ENCODE peak calls at places on chromosome 2, in nine cellular contexts. N is PC-9, P is brain microvascular endothelial cell, T is OCI-LY7, O is cardiac fibroblast, D is left ventricle myocardium inferior, A is epithelial cell of esophagus, Z is foreskin fibroblast, E is AG09309. J is an unnamed sample.

GRCh38 chr2:63047193-63047533 is 3.5 kb upstream of the OTX1 start:
- DNase-seq in A (peak; percentile 15), E (no peak), Z (no peak), O (no peak), N (no peak), D (no peak), P (no peak), T (no peak), J (no peak)

GRCh38 chr2:142885543-142885942 is 8.1 kb downstream of the KYNU start:
- DNase-seq in N (no peak), A (no peak), P (no peak), T (no peak), E (no peak), D (no peak), Z (no peak), O (no peak), J (no peak)

GRCh38 chr2:240820014-240820606 is at the start of gene KIF1A:
- DNase-seq in E (no peak), N (no peak), Z (no peak), A (no peak), P (no peak), O (no peak), D (peak; percentile 11), T (no peak), J (no peak)

GRCh38 chr2:100246163-100247145 is 75.8 kb downstream of the LONRF2 start:
- DNase-seq in Z (no peak), T (peak; percentile 80), N (no peak), D (no peak), P (no peak), O (peak; percentile 32), E (no peak), A (no peak), J (peak; percentile 21)

GRCh38 chr2:206981739-206982336 is 42.5 kb downstream of the CPO start:
- DNase-seq in A (peak; percentile 80), O (peak; percentile 87), E (peak; percentile 46), D (peak; percentile 73), P (peak; percentile 75), Z (peak; percentile 72), T (no peak), N (no peak), J (peak; percentile 35)

GRCh38 chr2:30323499-30323898 is 92.2 kb downstream of the LBH start:
- DNase-seq in P (no peak), Z (no peak), T (peak; percentile 5), E (no peak), A (no peak), N (no peak), O (no peak), D (no peak), J (no peak)

GRCh38 chr2:20544093-20544747 is 97.3 kb downstream of the RHOB start:
- DNase-seq in P (no peak), E (no peak), N (no peak), Z (no peak), O (no peak), T (no peak), A (no peak), D (no peak), J (no peak)

GRCh38 chr2:154402138-154402714 is 296.3 kb upstream of the KCNJ3 start:
- DNase-seq in D (no peak), E (no peak), P (peak; percentile 0), O (peak; percentile 39), Z (no peak), T (peak; percentile 45), A (peak; percentile 50), N (no peak), J (peak; percentile 5)

GRCh38 chr2:77005522-77005921 is 516.7 kb downstream of the LRRTM4 start:
- DNase-seq in N (no peak), A (peak; percentile 63), D (no peak), Z (no peak), E (no peak), P (no peak), O (no peak), T (no peak), J (peak; percentile 15)

DNA sequence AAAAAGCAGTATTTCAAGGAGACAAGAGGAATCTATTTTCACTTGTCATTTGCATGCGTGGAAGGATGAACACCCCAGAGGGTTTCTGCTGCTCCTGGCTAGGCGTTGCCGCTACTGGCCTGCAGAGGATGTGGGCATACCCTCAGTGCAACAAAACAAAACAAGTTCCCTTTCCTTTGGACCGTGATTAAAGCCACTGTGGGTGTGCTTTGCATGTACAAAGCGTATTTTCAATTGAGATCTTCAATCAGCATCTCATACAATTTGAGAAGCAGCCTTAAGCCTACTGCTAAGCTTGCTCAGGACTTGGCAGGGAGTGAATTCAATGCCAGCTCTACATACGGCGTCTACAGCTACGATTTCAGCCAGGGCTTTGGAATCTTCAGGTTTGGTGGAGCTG is 298.4 kb downstream of the LPIN1 start:
- DNase-seq in Z (no peak), P (no peak), E (no peak), A (no peak), N (no peak), O (no peak), T (peak; percentile 88), D (no peak), J (peak; percentile 87)
- TF ChIP-seq CTCF in Z (no peak), P (no peak), E (no peak), A (no peak), N (no peak), O (no peak), T (peak; percentile 30), D (no peak), J (no peak)

DNA sequence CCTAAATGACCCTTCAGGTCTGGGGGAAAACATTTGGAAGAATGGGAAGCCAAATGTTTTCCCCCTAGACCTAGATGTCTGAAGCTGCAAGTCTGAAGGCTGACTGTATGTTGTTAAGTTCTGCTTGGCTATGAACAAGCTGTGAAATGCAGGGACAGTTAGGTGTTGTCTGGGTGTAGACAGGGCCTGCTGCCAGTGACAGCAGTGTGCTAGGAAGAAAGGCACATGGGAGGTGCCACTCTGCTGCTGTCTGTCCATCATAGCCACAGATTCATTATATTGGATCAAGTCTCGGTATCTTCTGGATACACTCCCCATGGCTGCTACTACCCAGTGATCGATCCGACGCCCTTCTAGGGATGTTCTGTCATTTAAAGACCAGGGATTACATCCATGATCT is 266.0 kb upstream of the PXDN start:
- DNase-seq in P (no peak), N (no peak), O (no peak), Z (no peak), D (no peak), T (no peak), A (no peak), E (no peak), J (no peak)
- H3K4me3 ChIP-seq in P (no peak overlapping the region), N (no peak overlapping the region), O (no peak overlapping the region), Z (no peak overlapping the region), D (no peak overlapping the region), T (no peak overlapping the region), A (no peak overlapping the region), E (no peak overlapping the region), J (no peak overlapping the region)

GRCh38 chr2:12433641-12433990 is 283.1 kb upstream of the TRIB2 start:
- DNase-seq in A (peak; percentile 21), Z (no peak), E (no peak), D (no peak), N (no peak), T (no peak), P (no peak), O (no peak), J (peak; percentile 10)
- TF ChIP-seq CTCF in A (no peak), Z (no peak), E (no peak), D (no peak), N (no peak), T (peak; percentile 45), P (peak; percentile 15), O (no peak), J (no peak)

GRCh38 chr2:191299009-191299408 is 53.8 kb downstream of the MYO1B start:
- DNase-seq in Z (no peak), D (no peak), E (no peak), O (peak; percentile 48), A (no peak), N (no peak), P (no peak), T (no peak), J (no peak)

GRCh38 chr2:191297031-191297430 is 51.8 kb downstream of the MYO1B start:
- DNase-seq in D (no peak), T (no peak), O (peak; percentile 42), Z (no peak), E (no peak), N (no peak), A (no peak), P (no peak), J (no peak)

GRCh38 chr2:191295088-191295487 is 49.9 kb downstream of the MYO1B start:
- DNase-seq in T (no peak), A (no peak), Z (no peak), N (no peak), E (no peak), P (no peak), O (no peak), D (no peak), J (no peak)

GRCh38 chr2:191298306-191298705 is 53.1 kb downstream of the MYO1B start:
- DNase-seq in A (no peak), E (no peak), P (peak; percentile 50), D (no peak), Z (no peak), T (no peak), N (no peak), O (peak; percentile 82), J (no peak)

DNA sequence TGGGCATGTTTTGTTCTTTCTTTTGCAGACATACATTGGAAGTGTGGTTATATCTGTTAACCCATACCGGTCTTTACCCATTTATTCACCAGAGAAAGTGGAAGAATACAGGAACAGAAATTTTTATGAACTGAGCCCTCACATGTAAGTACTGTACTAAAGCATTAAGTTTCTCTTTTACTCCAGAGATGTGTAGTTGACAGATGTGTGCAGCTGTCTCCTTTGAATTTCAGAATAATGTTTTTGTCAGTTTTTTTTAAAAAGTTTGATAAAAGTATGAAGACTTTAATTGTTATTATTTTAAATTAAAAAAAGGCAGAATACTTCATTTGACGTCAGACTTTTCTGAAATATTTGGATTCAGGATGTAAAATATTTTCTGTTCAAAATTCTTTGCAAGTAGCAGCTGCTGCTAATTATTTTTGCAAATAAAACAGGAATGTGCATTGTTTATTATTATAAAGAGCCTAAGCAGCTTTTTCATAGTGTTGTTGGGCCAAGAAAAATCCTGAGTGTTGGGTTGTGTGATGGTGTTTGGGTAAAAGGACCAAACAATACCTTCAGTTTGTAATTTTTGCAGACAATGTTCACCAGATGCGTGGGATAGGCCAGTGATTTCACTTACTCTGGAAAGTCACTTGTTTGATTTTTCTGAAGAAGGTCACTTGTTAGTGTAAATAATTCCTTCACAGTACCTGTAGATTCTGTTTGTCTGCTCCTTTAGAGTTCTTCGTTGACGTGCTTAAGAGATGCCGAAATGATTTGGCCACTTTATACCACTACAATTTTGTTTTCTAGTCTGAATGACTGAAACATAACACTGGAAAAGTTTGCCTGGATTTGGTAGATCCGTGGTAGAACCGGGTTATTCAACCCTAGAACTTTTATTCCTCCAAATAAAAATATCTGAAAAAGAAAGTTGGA is 51.1 kb downstream of the MYO1B start:
- DNase-seq in T (no peak), E (no peak), P (no peak), A (no peak), O (no peak), Z (no peak), N (no peak), D (no peak), J (no peak)
- H3K4me3 ChIP-seq in T (no peak overlapping the region), E (no peak overlapping the region), P (no peak overlapping the region), A (no peak overlapping the region), O (no peak overlapping the region), Z (no peak overlapping the region), N (no peak overlapping the region), D (no peak overlapping the region), J (no peak overlapping the region)

GRCh38 chr2:226800941-226801784 is 1.5 kb upstream of the IRS1 start:
- DNase-seq in D (peak; percentile 86), A (peak; percentile 80), P (peak; percentile 75), E (no peak), N (no peak), Z (peak; percentile 82), T (peak; percentile 92), O (peak; percentile 76), J (peak; percentile 88)
- TF ChIP-seq CTCF in D (no peak), A (no peak), P (no peak), E (no peak), N (no peak), Z (no peak), T (no peak), O (no peak), J (no peak)